ENCODE peak calls at places on chromosomes 3 and 15, in ten cellular contexts. N, P, O, K, L, V, Z, A, G and J are unnamed samples.

GRCh38 chr3:12986031-12986430 is 87.2 kb downstream of the IQSEC1 start:
- DNase-seq in N (no peak), P (no peak), O (no peak), K (no peak), L (peak), V (no peak), Z (no peak), A (no peak), G (no peak), J (no peak)

GRCh38 chr3:182735672-182736071 is 57.6 kb upstream of the ATP11B start:
- DNase-seq in N (no peak), P (no peak), O (no peak), K (no peak), L (no peak), V (no peak), Z (no peak), A (no peak), G (no peak), J (no peak)

GRCh38 chr15:67033521-67033920 is 31.9 kb upstream of the SMAD3 start:
- DNase-seq in N (no peak), P (no peak), O (no peak), K (no peak), L (no peak), V (no peak), Z (no peak), A (peak), G (peak), J (no peak)

GRCh38 chr15:25053000-25053815 is 98.4 kb downstream of the SNRPN start:
- DNase-seq in N (no peak), P (no peak), O (no peak), K (no peak), L (no peak), V (no peak), Z (peak), A (no peak), G (no peak), J (no peak)

GRCh38 chr15:69718916-69719315 is 266.3 kb downstream of the RPLP1 start:
- DNase-seq in N (no peak), P (peak), O (peak), K (no peak), L (peak), V (peak), Z (no peak), A (no peak), G (no peak), J (no peak)

GRCh38 chr3:165839296-165840076 is 2.3 kb upstream of the BCHE start:
- DNase-seq in N (no peak), P (no peak), O (no peak), K (no peak), L (no peak), V (no peak), Z (no peak), A (no peak), G (no peak), J (peak)

GRCh38 chr15:96334705-96335428 is 4.4 kb downstream of the NR2F2 start:
- DNase-seq in N (no peak), P (no peak), O (no peak), K (no peak), L (peak), V (peak), Z (no peak), A (peak), G (no peak), J (no peak)

GRCh38 chr3:27507515-27508266 is 23.5 kb upstream of the SLC4A7 start:
- DNase-seq in N (no peak), P (no peak), O (no peak), K (peak), L (no peak), V (peak), Z (no peak), A (no peak), G (no peak), J (no peak)

GRCh38 chr3:125374501-125374995 is 577 bp downstream of the ZNF148 start:
- DNase-seq in N (peak), P (peak), O (peak), K (peak), L (peak), V (peak), Z (no peak), A (peak), G (peak), J (peak)

GRCh38 chr3:119663885-119664284 is 3.5 kb upstream of the POPDC2 start:
- DNase-seq in N (no peak), P (no peak), O (no peak), K (no peak), L (no peak), V (no peak), Z (no peak), A (no peak), G (no peak), J (no peak)

GRCh38 chr3:69288161-69288895 is 97.6 kb downstream of the FRMD4B start:
- DNase-seq in N (peak), P (no peak), O (no peak), K (peak), L (no peak), V (no peak), Z (no peak), A (no peak), G (no peak), J (peak)

GRCh38 chr15:60721706-60722105 is 242.8 kb upstream of the ICE2 start:
- DNase-seq in N (no peak), P (no peak), O (no peak), K (peak), L (peak), V (peak), Z (no peak), A (no peak), G (no peak), J (no peak)

GRCh38 chr3:65412591-65412990 is 626.1 kb downstream of the MAGI1 start:
- DNase-seq in N (no peak), P (no peak), O (no peak), K (no peak), L (peak), V (peak), Z (peak), A (peak), G (no peak), J (peak)

GRCh38 chr3:154421067-154421466 is 8.9 kb downstream of the GPR149 start:
- DNase-seq in N (peak), P (no peak), O (no peak), K (peak), L (no peak), V (peak), Z (no peak), A (no peak), G (no peak), J (peak)

GRCh38 chr3:175861916-175862315 is 1002.8 kb downstream of the NAALADL2 start:
- DNase-seq in N (no peak), P (no peak), O (no peak), K (no peak), L (no peak), V (no peak), Z (no peak), A (no peak), G (no peak), J (no peak)

GRCh38 chr15:31206386-31207174 is 105.1 kb upstream of the TRPM1 start:
- DNase-seq in N (no peak), P (no peak), O (no peak), K (no peak), L (peak), V (no peak), Z (no peak), A (no peak), G (no peak), J (no peak)
- TF ChIP-seq CTCF in N (no peak), P (no peak), O (no peak), K (no peak), L (no peak), V (no peak), Z (no peak), A (no peak), G (no peak), J (no peak)

GRCh38 chr15:75720787-75721461 is 8.3 kb upstream of the CSPG4 start:
- DNase-seq in N (no peak), P (no peak), O (no peak), K (peak), L (no peak), V (peak), Z (peak), A (peak), G (peak), J (no peak)
- TF ChIP-seq CTCF in N (peak), P (peak), O (peak), K (peak), L (no peak), V (peak), Z (peak), A (peak), G (no peak), J (peak)

GRCh38 chr3:22704571-22705354 is 498.4 kb upstream of the UBE2E2 start:
- DNase-seq in N (no peak), P (no peak), O (no peak), K (no peak), L (no peak), V (no peak), Z (no peak), A (no peak), G (no peak), J (no peak)
- TF ChIP-seq CTCF in N (no peak), P (no peak), O (no peak), K (no peak), L (no peak), V (no peak), Z (no peak), A (no peak), G (no peak), J (no peak)

GRCh38 chr15:41562258-41562657 is 3.2 kb downstream of the TYRO3 start:
- DNase-seq in N (no peak), P (no peak), O (no peak), K (no peak), L (no peak), V (no peak), Z (no peak), A (no peak), G (no peak), J (no peak)

GRCh38 chr15:41562784-41563198 is 3.8 kb downstream of the TYRO3 start:
- DNase-seq in N (no peak), P (no peak), O (no peak), K (no peak), L (no peak), V (no peak), Z (no peak), A (no peak), G (no peak), J (no peak)

GRCh38 chr15:41561104-41561776 is 2.2 kb downstream of the TYRO3 start:
- DNase-seq in N (no peak), P (no peak), O (no peak), K (no peak), L (no peak), V (no peak), Z (no peak), A (no peak), G (no peak), J (no peak)

GRCh38 chr15:41559489-41560177 is 621 bp downstream of the TYRO3 start:
- DNase-seq in N (no peak), P (no peak), O (no peak), K (peak), L (no peak), V (no peak), Z (no peak), A (no peak), G (no peak), J (no peak)

DNA sequence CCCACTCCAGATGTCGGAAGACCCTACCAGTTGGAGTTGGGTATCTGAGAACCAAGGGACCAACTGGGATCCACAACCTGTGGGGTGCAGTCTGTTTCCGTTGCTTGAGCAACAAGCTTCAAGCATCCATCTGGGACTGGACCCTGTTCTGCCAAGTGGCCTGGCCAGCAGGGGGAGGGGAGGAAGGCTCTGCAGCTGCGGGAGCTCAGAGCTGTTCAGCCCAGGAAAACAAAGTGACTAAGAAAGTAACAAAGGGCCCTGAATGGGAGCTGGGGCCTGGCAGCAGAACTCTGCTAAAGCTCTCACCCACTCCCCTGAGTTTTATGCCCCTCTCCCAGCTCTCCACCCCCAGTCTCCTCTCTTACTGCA is 2.7 kb downstream of the TYRO3 start:
- DNase-seq in N (peak), P (no peak), O (no peak), K (no peak), L (no peak), V (no peak), Z (peak), A (peak), G (no peak), J (peak)
- TF ChIP-seq CTCF in N (peak), P (no peak), O (no peak), K (no peak), L (no peak), V (no peak), Z (no peak), A (no peak), G (no peak), J (no peak)

GRCh38 chr3:8563597-8563996 is 62.0 kb downstream of the LMCD1 start:
- DNase-seq in N (no peak), P (no peak), O (no peak), K (no peak), L (no peak), V (no peak), Z (no peak), A (no peak), G (no peak), J (no peak)

GRCh38 chr3:8562081-8562595 is 60.5 kb downstream of the LMCD1 start:
- DNase-seq in N (no peak), P (no peak), O (no peak), K (no peak), L (no peak), V (no peak), Z (no peak), A (no peak), G (no peak), J (no peak)

GRCh38 chr3:8565376-8565775 is 63.8 kb downstream of the LMCD1 start:
- DNase-seq in N (no peak), P (no peak), O (no peak), K (no peak), L (no peak), V (no peak), Z (no peak), A (no peak), G (no peak), J (no peak)

GRCh38 chr3:8561365-8561764 is 59.7 kb downstream of the LMCD1 start:
- DNase-seq in N (no peak), P (no peak), O (peak), K (no peak), L (peak), V (no peak), Z (peak), A (no peak), G (peak), J (no peak)

GRCh38 chr3:8563146-8563545 is 61.5 kb downstream of the LMCD1 start:
- DNase-seq in N (no peak), P (no peak), O (no peak), K (no peak), L (no peak), V (no peak), Z (no peak), A (no peak), G (no peak), J (no peak)
- TF ChIP-seq CTCF in N (no peak), P (no peak), O (no peak), K (no peak), L (no peak), V (no peak), Z (no peak), A (no peak), G (no peak), J (no peak)

GRCh38 chr15:31024330-31024729 is 32.9 kb upstream of the MTMR10 start:
- DNase-seq in N (no peak), P (no peak), O (no peak), K (peak), L (no peak), V (peak), Z (no peak), A (no peak), G (no peak), J (peak)

GRCh38 chr15:31024979-31025378 is 33.6 kb upstream of the MTMR10 start:
- DNase-seq in N (no peak), P (no peak), O (no peak), K (no peak), L (no peak), V (no peak), Z (no peak), A (no peak), G (no peak), J (no peak)

GRCh38 chr15:31031471-31032064 is 40.1 kb upstream of the MTMR10 start:
- DNase-seq in N (no peak), P (no peak), O (no peak), K (no peak), L (no peak), V (no peak), Z (no peak), A (no peak), G (no peak), J (no peak)

GRCh38 chr15:31025996-31026395 is 34.6 kb upstream of the MTMR10 start:
- DNase-seq in N (no peak), P (no peak), O (no peak), K (no peak), L (no peak), V (no peak), Z (no peak), A (no peak), G (no peak), J (no peak)

DNA sequence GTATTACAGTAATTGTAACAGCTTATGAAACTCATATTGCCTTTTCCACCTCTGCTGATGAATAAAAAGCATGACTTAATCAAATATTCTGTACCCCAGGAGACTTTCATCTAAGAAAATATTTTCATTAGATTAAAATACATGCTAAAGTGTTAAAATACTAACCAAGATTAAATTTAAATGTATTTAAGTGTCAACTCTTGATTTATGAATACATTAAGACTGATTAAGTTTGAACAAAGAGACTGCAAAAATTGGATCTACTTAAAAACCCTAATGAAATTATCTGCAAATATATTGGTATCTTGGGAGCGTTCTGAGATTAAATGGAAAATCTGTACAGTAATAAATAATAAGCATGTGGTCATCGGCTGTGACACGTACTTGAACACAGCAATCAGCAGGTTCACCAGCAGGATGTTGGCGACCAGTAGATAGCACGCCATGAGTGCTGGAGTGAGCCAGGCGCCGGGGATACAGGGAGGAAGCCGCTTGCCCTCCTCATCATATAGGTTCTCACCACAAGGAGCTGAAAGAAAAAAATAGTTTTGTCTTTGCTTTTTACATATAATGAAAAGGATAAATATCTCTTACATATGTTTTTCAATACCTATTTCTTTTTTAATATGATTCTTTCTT is 36.6 kb upstream of the MTMR10 start:
- DNase-seq in N (no peak), P (no peak), O (no peak), K (no peak), L (no peak), V (no peak), Z (no peak), A (no peak), G (no peak), J (no peak)
- TF ChIP-seq CTCF in N (no peak), P (no peak), O (no peak), K (no peak), L (no peak), V (no peak), Z (no peak), A (no peak), G (no peak), J (no peak)

GRCh38 chr3:115937054-115937453 is 313.7 kb downstream of the GAP43 start:
- DNase-seq in N (no peak), P (no peak), O (no peak), K (no peak), L (no peak), V (no peak), Z (no peak), A (no peak), G (no peak), J (no peak)
- TF ChIP-seq CTCF in N (peak), P (no peak), O (no peak), K (no peak), L (peak), V (peak), Z (no peak), A (no peak), G (no peak), J (peak)

DNA sequence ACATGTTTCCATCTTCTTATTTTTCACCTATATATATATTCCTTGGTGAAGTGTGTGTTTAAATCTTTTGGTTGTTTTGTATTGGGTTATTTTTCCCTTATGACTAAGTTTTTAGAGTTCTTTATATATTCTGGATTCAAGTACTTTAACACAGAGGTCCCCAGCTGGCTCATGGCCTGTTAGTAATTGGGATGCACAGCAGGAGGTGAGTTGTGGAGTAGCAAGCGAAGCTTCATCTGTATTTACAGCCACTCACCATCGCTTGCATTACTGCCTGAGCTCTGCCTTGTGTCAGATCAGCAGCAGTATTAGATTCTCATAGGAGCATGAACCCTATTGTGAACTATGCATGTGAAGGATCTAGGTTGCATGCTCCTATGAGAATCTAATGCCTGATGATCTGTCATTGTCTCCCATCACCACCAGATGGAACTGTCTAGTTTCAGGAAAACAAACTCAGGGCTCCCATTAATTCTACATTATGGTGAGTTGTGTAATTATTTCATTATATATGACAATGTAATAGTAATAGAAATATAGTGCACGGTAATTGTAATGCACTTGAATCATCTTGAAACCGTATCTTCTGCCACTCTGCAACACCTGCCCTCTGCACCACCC is 151.6 kb downstream of the RSRC1 start:
- DNase-seq in N (no peak), P (no peak), O (no peak), K (no peak), L (no peak), V (no peak), Z (no peak), A (no peak), G (no peak), J (no peak)
- TF ChIP-seq CTCF in N (no peak), P (no peak), O (no peak), K (no peak), L (no peak), V (no peak), Z (no peak), A (no peak), G (no peak), J (no peak)

DNA sequence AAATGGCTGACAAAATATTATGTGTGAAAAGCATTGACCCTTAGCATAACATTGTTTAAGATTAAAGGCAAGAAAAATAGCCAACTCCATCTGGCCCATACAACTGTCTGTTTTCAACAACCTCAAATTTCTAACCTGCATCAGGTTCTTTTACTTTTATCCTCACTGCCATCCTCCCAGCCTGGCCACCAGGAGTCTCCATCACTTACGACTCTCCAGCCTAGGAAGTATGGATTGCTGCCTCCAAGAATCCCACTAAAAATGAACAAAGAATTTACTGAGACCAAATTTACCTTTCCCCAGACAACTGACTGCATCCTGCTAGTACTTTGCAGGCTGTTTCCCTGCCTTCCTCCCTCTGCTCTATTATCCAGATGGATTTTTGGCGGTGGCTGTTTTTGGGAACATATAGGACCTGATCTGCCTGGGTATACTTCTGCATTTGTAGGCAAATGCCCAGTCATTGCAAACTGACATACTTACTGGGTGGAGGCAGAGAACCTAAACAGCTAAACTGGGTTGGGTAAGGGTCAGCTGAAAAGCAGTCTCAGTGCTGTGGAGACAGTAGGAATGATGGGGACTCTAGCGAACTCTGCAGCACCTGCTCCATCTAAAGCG is 144.2 kb downstream of the GHSR start:
- DNase-seq in N (no peak), P (no peak), O (no peak), K (no peak), L (no peak), V (no peak), Z (no peak), A (no peak), G (no peak), J (no peak)
- TF ChIP-seq CTCF in N (no peak), P (no peak), O (no peak), K (peak), L (no peak), V (no peak), Z (no peak), A (no peak), G (no peak), J (no peak)